ENCODE peak calls at places on chromosome 3, in six cellular contexts. M is ovary, V is HT1080, T is GM12892, A is activated T-cell treated with anti-CD3 and anti-CD28 coated beads for 48 hours, I is NCI-H510A treated with DMSO at 0.1 percent for 48 hours. B is an unnamed sample.
A peak's percentile ranks its signal among the peaks of the same experiment; 100 is the strongest.

GRCh38 chr3:50345586-50345985 is at the start of gene ZMYND10:
- DNase-seq in M (no peak), V (no peak), T (peak; percentile 76), A (peak; percentile 78), I (peak; percentile 20), B (peak; percentile 32)

GRCh38 chr3:64505419-64505818 is 182.4 kb downstream of the ADAMTS9 start:
- DNase-seq in M (no peak), V (no peak), T (no peak), A (no peak), I (no peak), B (no peak)

GRCh38 chr3:38598791-38599190 is 50.7 kb downstream of the SCN5A start:
- DNase-seq in M (no peak), V (no peak), T (no peak), A (no peak), I (no peak), B (no peak)

GRCh38 chr3:52524258-52524751 is 9.4 kb downstream of the NT5DC2 start:
- DNase-seq in M (no peak), V (no peak), T (no peak), A (no peak), I (no peak), B (no peak)

GRCh38 chr3:147775816-147776530 is 366.8 kb downstream of the ZIC1 start:
- DNase-seq in M (no peak), V (peak; percentile 16), T (no peak), A (no peak), I (no peak), B (no peak)

GRCh38 chr3:15982667-15983145 is 184.9 kb upstream of the ANKRD28 start:
- DNase-seq in M (no peak), V (peak; percentile 99), T (no peak), A (no peak), I (no peak), B (peak; percentile 68)

GRCh38 chr3:123098411-123099330 is 31.8 kb downstream of the PDIA5 start:
- DNase-seq in M (no peak), V (no peak), T (no peak), A (no peak), I (no peak), B (no peak)

GRCh38 chr3:180744226-180744625 is 64.9 kb upstream of the CCDC39 start:
- DNase-seq in M (no peak), V (no peak), T (no peak), A (no peak), I (peak; percentile 52), B (no peak)

GRCh38 chr3:187999821-188000220 is 154.1 kb upstream of the LPP start:
- DNase-seq in M (no peak), V (no peak), T (no peak), A (no peak), I (no peak), B (no peak)

B was measured in GOT3.